ENCODE peak calls at places on chromosomes 11 and 22, in four cellular contexts. I is endothelial cell of umbilical vein, J is IMR-90, B is cardiac fibroblast. V is an unnamed sample.

GRCh38 chr11:24181395-24182047 is 315.3 kb upstream of the LUZP2 start:
- DNase-seq in I (no peak), J (no peak), B (no peak), V (no peak)

GRCh38 chr11:85628771-85629341 is 463 bp downstream of the TMEM126B start:
- DNase-seq in B (no peak), J (peak), I (no peak), V (peak)

GRCh38 chr11:128910583-128910982 is 19.4 kb downstream of the KCNJ5 start:
- DNase-seq in I (no peak), B (no peak), J (peak), V (no peak)

GRCh38 chr22:41274856-41275255 is 11.1 kb downstream of the RANGAP1 start:
- DNase-seq in I (no peak), B (no peak), J (no peak), V (no peak)

GRCh38 chr11:36333897-36334296 is 37.8 kb downstream of the PRR5L start:
- DNase-seq in B (peak), I (peak), J (peak), V (peak)

GRCh38 chr11:1653541-1654387 is 24.2 kb downstream of the KRTAP5-5 start:
- DNase-seq in J (no peak), I (no peak), B (no peak), V (no peak)

GRCh38 chr22:37098976-37099577 is 10.4 kb downstream of the TMPRSS6 start:
- DNase-seq in B (no peak), J (no peak), I (no peak), V (no peak)

GRCh38 chr22:49295465-49295743 is 532.3 kb downstream of the BRD1 start:
- DNase-seq in I (no peak), B (no peak), J (no peak), V (no peak)

GRCh38 chr11:11036185-11037161 is 178.6 kb upstream of the ZBED5 start:
- DNase-seq in J (peak), I (peak), B (peak), V (peak)

GRCh38 chr11:4714300-4714699 is 9.7 kb downstream of the MMP26 start:
- DNase-seq in I (no peak), J (no peak), B (no peak), V (no peak)

GRCh38 chr11:96103721-96104120 is 179.8 kb upstream of the MTMR2 start:
- DNase-seq in I (peak), B (no peak), J (no peak), V (no peak)

GRCh38 chr22:36087784-36088183 is 59.2 kb upstream of the RBFOX2 start:
- DNase-seq in J (no peak), I (no peak), B (no peak), V (no peak)

GRCh38 chr11:102375720-102376399 is 28.8 kb downstream of the BIRC2 start:
- DNase-seq in J (no peak), I (no peak), B (no peak), V (no peak)

GRCh38 chr11:120208012-120208441 is 2.8 kb upstream of the OAF start:
- DNase-seq in B (peak), I (peak), J (no peak), V (no peak)

GRCh38 chr11:103494491-103494890 is 385.3 kb downstream of the DYNC2H1 start:
- DNase-seq in I (no peak), B (no peak), J (no peak), V (peak)

GRCh38 chr11:120129570-120129969 is 8.3 kb downstream of the TRIM29 start:
- DNase-seq in B (no peak), J (no peak), I (no peak), V (no peak)

GRCh38 chr11:47216141-47216798 is 1.5 kb downstream of the DDB2 start:
- DNase-seq in J (peak), I (peak), B (peak), V (peak)

GRCh38 chr11:72781313-72782080 is 12.3 kb downstream of the STARD10 start:
- DNase-seq in B (no peak), J (no peak), I (no peak), V (peak)

GRCh38 chr22:46451741-46452140 is 85.7 kb downstream of the CELSR1 start:
- DNase-seq in I (no peak), J (no peak), B (no peak), V (no peak)

GRCh38 chr22:29072193-29072978 is 449 bp upstream of the KREMEN1 start:
- DNase-seq in B (peak), J (peak), I (peak), V (peak)

GRCh38 chr11:59365621-59366020 is 6.9 kb downstream of the OR5AN1 start:
- DNase-seq in J (no peak), I (no peak), B (no peak), V (no peak)

GRCh38 chr11:10407055-10407454 is 48.0 kb upstream of the AMPD3 start:
- DNase-seq in J (peak), B (peak), I (peak), V (peak)

GRCh38 chr22:37674951-37675929 is at the start of gene LGALS1:
- DNase-seq in I (peak), J (peak), B (peak), V (peak)